ENCODE peak calls at places on chromosomes 13 and 19, in five cellular contexts. A, M, H, X and S are unnamed samples.

GRCh38 chr19:46482645-46483044 is 11.3 kb upstream of the PNMA8A start:
- DNase-seq in M (no peak), X (peak; percentile 33), A (no peak), H (no peak), S (peak; percentile 27)

GRCh38 chr19:54141356-54141755 is 3.8 kb downstream of the CNOT3 start:
- DNase-seq in H (no peak), X (no peak), A (no peak), M (no peak), S (no peak)

GRCh38 chr13:74871671-74872070 is 610.3 kb downstream of the TBC1D4 start:
- DNase-seq in H (no peak), X (no peak), M (no peak), A (no peak), S (no peak)

GRCh38 chr13:76620036-76620435 is 266.2 kb downstream of the KCTD12 start:
- DNase-seq in A (no peak), M (no peak), H (no peak), X (no peak), S (peak; percentile 47)

GRCh38 chr13:29883941-29884518 is 33.6 kb upstream of the UBL3 start:
- DNase-seq in X (no peak), M (no peak), A (no peak), H (no peak), S (no peak)

GRCh38 chr19:3451451-3451866 is 28.9 kb downstream of the SMIM24 start:
- DNase-seq in M (no peak), A (no peak), X (no peak), H (no peak), S (no peak)

GRCh38 chr13:20869540-20869939 is 33.0 kb downstream of the XPO4 start:
- DNase-seq in X (peak; percentile 54), H (no peak), M (no peak), A (no peak), S (no peak)

GRCh38 chr13:30441304-30441703 is 19.0 kb downstream of the UBE2L5 start:
- DNase-seq in X (no peak), H (no peak), A (no peak), M (no peak), S (no peak)

GRCh38 chr19:37078717-37079032 is 442 bp downstream of the ZNF420 start:
- DNase-seq in X (no peak), A (no peak), M (no peak), H (no peak), S (no peak)

GRCh38 chr19:7293795-7294570 is at the start of gene INSR:
- DNase-seq in H (peak; percentile 91), X (peak; percentile 91), M (peak; percentile 91), A (peak; percentile 94), S (peak; percentile 62)

GRCh38 chr13:43300817-43301216 is 277.4 kb downstream of the DNAJC15 start:
- DNase-seq in M (no peak), A (no peak), H (no peak), X (peak; percentile 69), S (no peak)

GRCh38 chr19:20078696-20079095 is 896 bp downstream of the ZNF90 start:
- DNase-seq in X (peak; percentile 75), H (peak; percentile 18), A (peak; percentile 16), M (peak; percentile 59), S (peak; percentile 18)

GRCh38 chr19:55656552-55656951 is 1.7 kb downstream of the U2AF2 start:
- DNase-seq in H (no peak), M (no peak), A (no peak), X (no peak), S (no peak)
- H3K27ac ChIP-seq in H (no peak overlapping the region), M (no peak overlapping the region), A (no peak overlapping the region), X (peak overlapping the region; percentile 19), S (no peak overlapping the region)

GRCh38 chr19:11580665-11581418 is 3.4 kb upstream of the ACP5 start:
- DNase-seq in X (no peak), H (no peak), M (no peak), A (no peak), S (peak; percentile 3)
- H3K4me3 ChIP-seq in X (no peak overlapping the region), H (no peak overlapping the region), M (no peak overlapping the region), A (no peak overlapping the region), S (no peak overlapping the region)

GRCh38 chr19:4970558-4971423 is 1.9 kb downstream of the KDM4B start:
- DNase-seq in H (peak; percentile 53), A (peak; percentile 52), X (peak; percentile 28), M (peak; percentile 43), S (no peak)

GRCh38 chr19:4969772-4970531 is 1.0 kb downstream of the KDM4B start:
- DNase-seq in H (no peak), M (peak; percentile 22), X (peak; percentile 34), A (no peak), S (no peak)

GRCh38 chr19:4968462-4969291 is at the start of gene KDM4B:
- DNase-seq in A (peak; percentile 99), X (peak; percentile 100), M (peak; percentile 99), H (peak; percentile 99), S (peak; percentile 99)

GRCh38 chr19:4967738-4968461 is 1.0 kb upstream of the KDM4B start:
- DNase-seq in X (peak; percentile 26), H (no peak), M (no peak), A (no peak), S (no peak)

GRCh38 chr19:4969292-4969771 is 419 bp downstream of the KDM4B start:
- DNase-seq in A (no peak), H (no peak), M (no peak), X (no peak), S (no peak)
- H3K27ac ChIP-seq in A (peak overlapping the region; percentile 55), H (peak overlapping the region; percentile 88), M (peak overlapping the region; percentile 81), X (peak overlapping the region; percentile 56), S (no peak overlapping the region)

GRCh38 chr13:33927315-33927714 is 109.4 kb downstream of the RFC3 start:
- DNase-seq in M (no peak), A (no peak), X (peak; percentile 78), H (no peak), S (peak; percentile 14)

GRCh38 chr13:33931397-33931987 is 113.5 kb downstream of the RFC3 start:
- DNase-seq in X (peak; percentile 65), A (no peak), M (peak; percentile 75), H (no peak), S (peak; percentile 61)

GRCh38 chr13:33925563-33925962 is 107.6 kb downstream of the RFC3 start:
- DNase-seq in A (no peak), H (no peak), X (no peak), M (no peak), S (no peak)
- H3K4me3 ChIP-seq in A (no peak overlapping the region), H (no peak overlapping the region), X (no peak overlapping the region), M (no peak overlapping the region), S (no peak overlapping the region)

GRCh38 chr19:50508850-50509190 is 2.2 kb downstream of the JOSD2 start:
- DNase-seq in H (no peak), M (no peak), X (no peak), A (no peak), S (no peak)

GRCh38 chr19:50511069-50511822 is at the start of gene JOSD2:
- DNase-seq in A (peak; percentile 96), H (peak; percentile 99), M (peak; percentile 99), X (peak; percentile 100), S (peak; percentile 99)

GRCh38 chr19:50510700-50511068 is 307 bp downstream of the JOSD2 start:
- DNase-seq in H (no peak), M (no peak), A (no peak), X (peak; percentile 5), S (no peak)

GRCh38 chr19:50509366-50509765 is 1.6 kb downstream of the JOSD2 start:
- DNase-seq in H (no peak), M (no peak), A (no peak), X (no peak), S (no peak)

DNA sequence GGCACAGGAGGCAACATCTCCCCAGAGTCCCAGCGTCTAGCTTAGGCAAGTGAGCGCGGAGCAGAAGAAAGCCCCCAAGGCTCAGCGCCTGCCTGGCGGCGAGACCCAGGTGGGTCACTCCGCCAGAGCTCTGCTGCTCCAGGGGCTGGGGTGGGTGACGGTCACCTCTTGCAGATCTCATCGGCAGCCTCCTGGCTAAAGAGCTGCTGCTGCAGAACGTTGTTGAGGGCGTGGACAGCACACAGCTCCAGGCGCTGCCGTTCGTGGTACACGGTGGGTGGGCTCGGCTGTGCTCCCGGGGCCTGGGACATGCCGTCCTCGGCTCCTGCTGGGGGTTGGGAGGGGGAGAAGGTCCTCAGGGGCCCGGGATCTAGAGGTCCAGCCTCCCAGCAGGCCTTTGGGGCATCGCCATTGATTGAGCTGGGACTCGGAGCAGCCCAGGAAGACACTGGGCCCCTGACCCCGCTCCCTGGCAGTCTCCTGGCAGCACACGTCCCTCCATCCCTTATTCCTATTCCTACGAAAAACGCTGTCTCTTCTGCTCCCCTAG is 795 bp downstream of the JOSD2 start:
- DNase-seq in A (no peak), X (no peak), H (no peak), M (no peak), S (no peak)
- H3K27ac ChIP-seq in A (no peak overlapping the region), X (peak overlapping the region; percentile 92), H (peak overlapping the region; percentile 85), M (peak overlapping the region; percentile 7), S (no peak overlapping the region)

GRCh38 chr19:17948474-17948966 is 15.7 kb downstream of the CCDC124 start:
- DNase-seq in A (peak; percentile 35), M (no peak), H (no peak), X (no peak), S (no peak)

GRCh38 chr19:17949956-17950309 is 17.0 kb upstream of the KCNN1 start:
- DNase-seq in X (no peak), A (no peak), M (no peak), H (no peak), S (no peak)

GRCh38 chr19:17946965-17947784 is 14.4 kb downstream of the CCDC124 start:
- DNase-seq in X (no peak), M (no peak), A (peak; percentile 37), H (no peak), S (no peak)

GRCh38 chr19:17948967-17949930 is 16.4 kb downstream of the CCDC124 start:
- DNase-seq in M (no peak), A (no peak), X (no peak), H (no peak), S (no peak)

DNA sequence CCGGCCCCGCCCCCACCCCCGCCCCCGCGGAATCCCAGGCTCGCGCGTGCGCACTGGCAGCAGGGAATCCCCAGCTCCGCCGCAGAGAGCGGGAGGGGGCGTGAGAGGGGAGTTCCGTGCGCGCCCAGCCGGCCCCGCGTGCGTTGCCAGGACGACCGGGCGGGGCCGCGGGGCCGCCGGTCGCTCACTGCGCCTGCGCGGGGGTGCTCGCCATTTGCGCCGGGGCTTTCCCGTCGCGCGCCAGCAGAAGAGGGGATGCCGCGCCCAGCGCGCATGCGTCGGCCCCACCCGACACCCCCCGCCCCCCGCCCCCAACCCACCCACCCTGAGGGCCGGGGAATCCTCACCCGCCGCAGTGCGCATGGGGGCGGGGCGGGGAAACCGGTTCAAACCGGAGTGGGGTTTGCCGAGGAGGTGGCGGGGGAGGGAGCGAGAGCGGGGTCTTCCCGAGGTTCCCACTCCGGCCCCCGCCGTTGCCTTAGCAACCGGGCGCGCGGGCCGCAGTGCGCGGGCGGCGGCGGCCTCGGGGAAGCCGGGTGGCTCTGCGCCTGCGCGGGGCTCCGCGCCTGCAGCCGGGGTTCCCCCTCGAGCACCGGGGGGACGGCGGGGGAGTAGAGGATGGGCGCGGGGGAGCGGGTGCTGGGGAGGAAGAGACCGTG is 15.1 kb downstream of the CCDC124 start:
- DNase-seq in A (peak; percentile 88), M (peak; percentile 99), X (peak; percentile 90), H (peak; percentile 91), S (peak; percentile 72)
- H3K4me3 ChIP-seq in A (peak overlapping the region; percentile 16), M (peak overlapping the region; percentile 47), X (peak overlapping the region; percentile 26), H (peak overlapping the region; percentile 89), S (peak overlapping the region; percentile 52)

GRCh38 chr13:95968906-95969305 is 84.3 kb downstream of the UGGT2 start:
- DNase-seq in H (no peak), A (no peak), M (no peak), X (no peak), S (no peak)

DNA sequence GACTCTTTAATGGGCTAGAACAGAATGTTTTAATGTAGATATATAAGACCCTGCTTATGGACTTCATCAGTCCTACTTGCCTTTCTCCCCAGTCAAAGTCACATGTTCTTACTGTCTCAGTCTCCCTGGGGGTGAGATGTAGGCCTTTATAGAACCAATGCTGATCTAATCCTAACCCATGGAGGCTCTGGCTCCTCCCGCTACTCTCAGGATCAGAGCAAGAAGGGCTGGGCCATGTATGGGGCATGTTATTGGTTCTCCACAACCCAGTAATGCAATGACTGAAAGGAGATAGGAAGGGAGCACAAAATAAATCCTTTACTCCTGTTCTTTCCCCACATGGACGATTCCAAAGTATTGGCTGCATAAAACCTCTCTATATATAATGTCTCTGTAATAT is 82.3 kb downstream of the UGGT2 start:
- DNase-seq in M (no peak), H (no peak), X (no peak), A (no peak), S (no peak)
- H3K27ac ChIP-seq in M (no peak overlapping the region), H (no peak overlapping the region), X (no peak overlapping the region), A (no peak overlapping the region), S (no peak overlapping the region)